ENCODE peak calls at places on chromosomes 13 and 19, in five cellular contexts. One of them, this sample, is unnamed. For H3K36me3, the result is how much of the 10 kb centered on the place peaks cover.

GRCh38 chr19:38543286-38543806 is 74.4 kb downstream of the MAP4K1 start:
- DNase-seq in astrocyte: no peak
- DNase-seq in neural progenitor cell: no peak
- DNase-seq in mammary epithelial cell: no peak
- DNase-seq in GM23248: no peak
- DNase-seq in this sample: no peak

GRCh38 chr13:92719868-92720267 is 506.7 kb upstream of the GPC6 start:
- DNase-seq in astrocyte: no peak
- DNase-seq in neural progenitor cell: peak
- DNase-seq in mammary epithelial cell: no peak
- DNase-seq in GM23248: no peak
- DNase-seq in this sample: no peak

GRCh38 chr19:23882493-23882892 is 32.2 kb upstream of the ZNF726 start:
- DNase-seq in astrocyte: no peak
- DNase-seq in neural progenitor cell: no peak
- DNase-seq in mammary epithelial cell: no peak
- DNase-seq in GM23248: peak
- DNase-seq in this sample: no peak

GRCh38 chr13:23354520-23354919 is 79.0 kb downstream of the SACS start:
- DNase-seq in astrocyte: no peak
- DNase-seq in neural progenitor cell: no peak
- DNase-seq in mammary epithelial cell: no peak
- DNase-seq in GM23248: no peak
- DNase-seq in this sample: no peak

GRCh38 chr13:39773833-39774232 is 118.4 kb downstream of the COG6 start:
- DNase-seq in astrocyte: peak
- DNase-seq in neural progenitor cell: no peak
- DNase-seq in mammary epithelial cell: no peak
- DNase-seq in GM23248: peak
- DNase-seq in this sample: peak

GRCh38 chr19:1163934-1164683 is 10.0 kb downstream of the SBNO2 start:
- DNase-seq in astrocyte: no peak
- DNase-seq in neural progenitor cell: no peak
- DNase-seq in mammary epithelial cell: no peak
- DNase-seq in GM23248: no peak
- DNase-seq in this sample: no peak

GRCh38 chr13:77919351-77920294 is 992 bp upstream of the EDNRB start:
- DNase-seq in astrocyte: peak
- DNase-seq in neural progenitor cell: peak
- DNase-seq in mammary epithelial cell: no peak
- DNase-seq in GM23248: peak
- DNase-seq in this sample: peak

GRCh38 chr13:23159205-23159586 is 21.6 kb upstream of the SGCG start:
- DNase-seq in astrocyte: peak
- DNase-seq in neural progenitor cell: peak
- DNase-seq in mammary epithelial cell: no peak
- DNase-seq in GM23248: peak
- DNase-seq in this sample: peak

GRCh38 chr19:16342002-16342715 is 17.5 kb downstream of the KLF2 start:
- DNase-seq in astrocyte: peak
- DNase-seq in neural progenitor cell: no peak
- DNase-seq in mammary epithelial cell: no peak
- DNase-seq in GM23248: peak
- DNase-seq in this sample: no peak

GRCh38 chr19:39417463-39418181 is 5.2 kb downstream of the PLEKHG2 start:
- DNase-seq in astrocyte: no peak
- DNase-seq in neural progenitor cell: no peak
- DNase-seq in mammary epithelial cell: no peak
- DNase-seq in GM23248: no peak
- DNase-seq in this sample: no peak

GRCh38 chr13:99320693-99321481 is 13.7 kb upstream of the GPR183 start:
- DNase-seq in astrocyte: peak
- DNase-seq in neural progenitor cell: no peak
- DNase-seq in mammary epithelial cell: peak
- DNase-seq in GM23248: peak
- DNase-seq in this sample: peak

GRCh38 chr13:45545686-45546409 is 69.7 kb downstream of the ERICH6B start:
- DNase-seq in astrocyte: no peak
- DNase-seq in neural progenitor cell: no peak
- DNase-seq in mammary epithelial cell: no peak
- DNase-seq in GM23248: peak
- DNase-seq in this sample: no peak

GRCh38 chr19:21638776-21639175 is 128.6 kb downstream of the ZNF100 start:
- DNase-seq in astrocyte: no peak
- DNase-seq in neural progenitor cell: no peak
- DNase-seq in mammary epithelial cell: no peak
- DNase-seq in GM23248: no peak
- DNase-seq in this sample: no peak

GRCh38 chr19:39497850-39498261 is 891 bp upstream of the DLL3 start:
- DNase-seq in astrocyte: peak
- DNase-seq in neural progenitor cell: peak
- DNase-seq in mammary epithelial cell: no peak
- DNase-seq in GM23248: peak
- DNase-seq in this sample: peak

GRCh38 chr13:33169273-33169980 is 116.1 kb downstream of the STARD13 start:
- DNase-seq in astrocyte: peak
- DNase-seq in neural progenitor cell: no peak
- DNase-seq in mammary epithelial cell: peak
- DNase-seq in GM23248: peak
- DNase-seq in this sample: peak

GRCh38 chr19:37980419-37980975 is 73.5 kb downstream of the SIPA1L3 start:
- DNase-seq in astrocyte: peak
- DNase-seq in neural progenitor cell: no peak
- DNase-seq in mammary epithelial cell: no peak
- DNase-seq in GM23248: no peak
- DNase-seq in this sample: peak

GRCh38 chr19:15769586-15769985 is 17.9 kb upstream of the OR10H5 start:
- DNase-seq in astrocyte: no peak
- DNase-seq in neural progenitor cell: no peak
- DNase-seq in mammary epithelial cell: peak
- DNase-seq in GM23248: no peak
- DNase-seq in this sample: no peak

GRCh38 chr13:97506511-97506910 is 72.5 kb downstream of the RAP2A start:
- DNase-seq in astrocyte: no peak
- DNase-seq in neural progenitor cell: no peak
- DNase-seq in mammary epithelial cell: no peak
- DNase-seq in GM23248: peak
- DNase-seq in this sample: peak

DNA sequence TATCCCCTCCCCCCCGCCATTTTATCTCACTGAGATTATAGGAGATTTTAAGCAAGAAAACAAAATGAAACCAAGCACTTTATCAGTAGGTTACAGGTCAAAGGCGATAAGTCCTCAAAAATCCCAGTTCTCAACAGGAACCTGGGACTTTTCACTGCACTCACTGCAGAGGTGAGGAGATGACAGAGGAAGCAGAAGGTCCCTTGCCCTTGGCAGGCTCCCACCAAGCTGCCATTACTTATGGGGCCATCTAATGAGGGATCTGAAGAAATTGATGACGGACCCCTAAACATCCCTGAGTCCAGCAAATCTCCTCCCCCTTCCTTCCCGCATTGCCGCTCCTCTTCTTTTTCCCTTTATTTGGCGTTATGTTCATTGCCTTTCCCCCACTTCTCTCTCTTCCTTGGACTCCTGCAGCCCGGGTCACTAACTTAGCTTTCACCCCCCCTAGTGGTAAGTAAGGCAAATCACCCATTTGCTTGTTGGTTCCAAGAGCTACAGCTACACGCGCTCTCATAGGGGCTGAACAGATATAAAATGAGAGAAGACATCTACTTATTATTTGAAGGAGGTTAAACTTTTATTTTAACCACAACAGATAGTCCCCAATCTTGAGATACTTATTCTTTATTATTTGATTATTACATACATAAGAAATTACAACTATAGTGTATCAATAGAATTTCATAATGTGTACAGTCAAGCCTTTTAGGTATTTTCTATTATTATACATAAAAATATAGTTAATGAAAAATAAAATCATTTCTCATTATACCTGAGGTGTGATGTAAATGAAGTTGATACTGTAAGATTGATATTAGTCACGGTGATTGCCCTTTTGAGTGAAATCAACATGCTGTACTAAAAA is 52.0 kb upstream of the ARGLU1 start:
- DNase-seq in astrocyte: peak
- DNase-seq in neural progenitor cell: peak
- DNase-seq in mammary epithelial cell: peak
- DNase-seq in GM23248: peak
- DNase-seq in this sample: peak
- TF ChIP-seq EZH2 in astrocyte: no peak
- TF ChIP-seq EZH2 in neural progenitor cell: no peak
- TF ChIP-seq EZH2 in mammary epithelial cell: no peak
- TF ChIP-seq EZH2 in GM23248: no peak
- TF ChIP-seq EZH2 in this sample: no peak

GRCh38 chr19:19465436-19466070 is 49.8 kb downstream of the TSSK6 start:
- DNase-seq in astrocyte: no peak
- DNase-seq in neural progenitor cell: no peak
- DNase-seq in mammary epithelial cell: no peak
- DNase-seq in GM23248: no peak
- DNase-seq in this sample: no peak
- H3K36me3 ChIP-seq in astrocyte: under half
- H3K36me3 ChIP-seq in neural progenitor cell: under half
- H3K36me3 ChIP-seq in mammary epithelial cell: under half
- H3K36me3 ChIP-seq in GM23248: under half
- H3K36me3 ChIP-seq in this sample: under half

DNA sequence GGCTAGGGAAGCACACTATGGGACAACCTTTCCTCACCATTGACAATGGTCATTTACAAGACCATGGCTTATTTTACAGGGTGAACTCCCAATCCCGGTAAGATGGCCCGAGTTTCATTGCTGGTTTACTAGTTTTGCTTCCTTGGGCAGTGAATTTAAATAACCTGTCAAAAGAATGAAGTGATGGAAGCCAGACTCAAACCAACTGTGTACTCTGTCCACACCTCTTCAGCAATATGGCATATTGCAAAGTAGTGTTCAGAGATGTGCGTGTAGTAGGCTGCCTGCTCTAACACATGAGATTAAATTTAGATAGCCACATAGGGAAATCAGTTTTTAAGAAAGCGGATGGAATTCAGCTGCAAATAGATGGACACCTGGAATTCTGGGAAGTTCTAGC is 58.4 kb upstream of the USPL1 start:
- DNase-seq in astrocyte: no peak
- DNase-seq in neural progenitor cell: no peak
- DNase-seq in mammary epithelial cell: no peak
- DNase-seq in GM23248: no peak
- DNase-seq in this sample: no peak
- TF ChIP-seq EZH2 in astrocyte: no peak
- TF ChIP-seq EZH2 in neural progenitor cell: no peak
- TF ChIP-seq EZH2 in mammary epithelial cell: no peak
- TF ChIP-seq EZH2 in GM23248: no peak
- TF ChIP-seq EZH2 in this sample: no peak

GRCh38 chr19:47755762-47756626 is 10.6 kb downstream of the NOP53 start:
- DNase-seq in astrocyte: no peak
- DNase-seq in neural progenitor cell: no peak
- DNase-seq in mammary epithelial cell: no peak
- DNase-seq in GM23248: no peak
- DNase-seq in this sample: no peak
- H3K36me3 ChIP-seq in astrocyte: under half
- H3K36me3 ChIP-seq in neural progenitor cell: under half
- H3K36me3 ChIP-seq in mammary epithelial cell: under half
- H3K36me3 ChIP-seq in GM23248: under half
- H3K36me3 ChIP-seq in this sample: under half

This sample was measured in fibroblast of lung.